ENCODE peak calls at places on chromosomes 3 and 15, in ten cellular contexts. X is NCI-H2171 treated with DMSO at 0.1 percent for 48 hours; D is astrocyte of the cerebellum; J is left cardiac atrium; A is WTC11; Y is activated CD4-positive, alpha-beta T cell treated with anti-CD3 and anti-CD28 coated beads, Interleukin-2, amount 50 U/mL, for 48 hours; T is activated CD4-positive, CD25-positive, alpha-beta regulatory T cell treated with anti-CD3 and anti-CD28 coated beads, Interleukin-2, amount 50 U/mL, for 72 hours; Z is stimulated activated CD4-positive, alpha-beta T cell treated with anti-CD3 and anti-CD28 coated beads, TNF-alpha, amount 100 ng/mL, for 4 hours; N is GM06990; W is stimulated activated CD8-positive, alpha-beta memory T cell treated with anti-CD3 and anti-CD28 coated beads, Interleukin-15, amount 100 ng/mL, for 24 hours. Q is an unnamed sample.

GRCh38 chr3:160653514-160653913 is 23.4 kb upstream of the ARL14 start:
- DNase-seq in X (no peak), D (no peak), J (no peak), A (no peak), Y (no peak), T (no peak), Z (no peak), N (no peak), W (no peak), Q (no peak)

GRCh38 chr15:66876423-66876730 is 174.3 kb downstream of the SMAD6 start:
- DNase-seq in X (no peak), D (no peak), J (no peak), A (peak; percentile 33), Y (no peak), T (no peak), Z (no peak), N (no peak), W (no peak), Q (no peak)

GRCh38 chr15:38878946-38879345 is 314.3 kb upstream of the RASGRP1 start:
- DNase-seq in X (peak; percentile 74), D (no peak), J (no peak), A (no peak), Y (no peak), T (no peak), Z (no peak), N (no peak), W (no peak), Q (no peak)

GRCh38 chr3:136162322-136162721 is 33.8 kb downstream of the MSL2 start:
- DNase-seq in X (no peak), D (no peak), J (no peak), A (no peak), Y (no peak), T (no peak), Z (no peak), N (no peak), W (no peak), Q (no peak)

GRCh38 chr3:128432898-128433629 is 33.6 kb downstream of the DNAJB8 start:
- DNase-seq in X (peak; percentile 19), D (no peak), J (no peak), A (peak; percentile 68), Y (no peak), T (no peak), Z (no peak), N (no peak), W (no peak), Q (no peak)

GRCh38 chr3:17798000-17798399 is 55.6 kb upstream of the TBC1D5 start:
- DNase-seq in X (no peak), D (no peak), J (no peak), A (peak; percentile 45), Y (no peak), T (no peak), Z (no peak), N (no peak), W (no peak), Q (no peak)

GRCh38 chr15:65663521-65663920 is 41.8 kb downstream of the SLC24A1 start:
- DNase-seq in X (peak; percentile 73), D (no peak), J (no peak), A (no peak), Y (no peak), T (no peak), Z (no peak), N (peak; percentile 49), W (no peak), Q (no peak)

GRCh38 chr15:30997270-30997669 is 5.8 kb upstream of the MTMR10 start:
- DNase-seq in X (no peak), D (no peak), J (no peak), A (no peak), Y (no peak), T (no peak), Z (no peak), N (no peak), W (no peak), Q (no peak)

GRCh38 chr3:112376413-112376812 is 43.5 kb downstream of the CD200 start:
- DNase-seq in X (no peak), D (no peak), J (no peak), A (no peak), Y (no peak), T (no peak), Z (no peak), N (no peak), W (no peak), Q (no peak)

GRCh38 chr3:10505050-10505790 is at the start of gene ATP2B2:
- DNase-seq in X (peak; percentile 79), D (no peak), J (no peak), A (peak; percentile 56), Y (no peak), T (no peak), Z (no peak), N (no peak), W (no peak), Q (no peak)

GRCh38 chr15:68499620-68500312 is 67.8 kb upstream of the ITGA11 start:
- DNase-seq in X (no peak), D (no peak), J (no peak), A (no peak), Y (no peak), T (no peak), Z (no peak), N (no peak), W (no peak), Q (no peak)

GRCh38 chr3:190306026-190306425 is 16.2 kb downstream of the CLDN1 start:
- DNase-seq in X (no peak), D (no peak), J (no peak), A (no peak), Y (no peak), T (no peak), Z (no peak), N (no peak), W (no peak), Q (no peak)